ENCODE peak calls at places on chromosomes 4 and X, in six cellular contexts. J, B, L, X, R and F are unnamed samples.

GRCh38 chrX:12349201-12349600 is 210.9 kb downstream of the FRMPD4 start:
- DNase-seq in J (no peak), B (no peak), L (no peak), X (no peak), R (no peak), F (no peak)

GRCh38 chr4:105461221-105462041 is 12.4 kb downstream of the PPA2 start:
- DNase-seq in J (no peak), B (peak), L (no peak), X (no peak), R (no peak), F (no peak)

GRCh38 chr4:24980064-24980690 is 50.6 kb downstream of the LGI2 start:
- DNase-seq in J (peak), B (peak), L (peak), X (peak), R (no peak), F (no peak)

GRCh38 chr4:97139796-97140195 is 1003.5 kb downstream of the STPG2 start:
- DNase-seq in J (no peak), B (no peak), L (no peak), X (no peak), R (no peak), F (no peak)

GRCh38 chr4:41882622-41883347 is 52.4 kb upstream of the TMEM33 start:
- DNase-seq in J (peak), B (no peak), L (no peak), X (no peak), R (no peak), F (no peak)

GRCh38 chr4:106371166-106371565 is 2.6 kb upstream of the GIMD1 start:
- DNase-seq in J (no peak), B (no peak), L (no peak), X (no peak), R (no peak), F (no peak)

GRCh38 chr4:8863759-8864682 is 7.6 kb downstream of the HMX1 start:
- DNase-seq in J (no peak), B (no peak), L (no peak), X (no peak), R (no peak), F (no peak)

GRCh38 chr4:183987987-183988392 is 82.9 kb downstream of the STOX2 start:
- DNase-seq in J (no peak), B (peak), L (peak), X (peak), R (peak), F (peak)

GRCh38 chrX:154800508-154801207 is 4.6 kb downstream of the MPP1 start:
- DNase-seq in J (no peak), B (no peak), L (no peak), X (no peak), R (no peak), F (no peak)

GRCh38 chrX:110015027-110015426 is 12.1 kb downstream of the TMEM164 start:
- DNase-seq in J (no peak), B (no peak), L (no peak), X (no peak), R (no peak), F (no peak)

GRCh38 chr4:78059524-78059889 is 2.4 kb downstream of the FRAS1 start:
- DNase-seq in J (peak), B (peak), L (peak), X (no peak), R (no peak), F (no peak)

GRCh38 chrX:35380808-35381700 is 417.1 kb upstream of the MAGEB16 start:
- DNase-seq in J (peak), B (no peak), L (no peak), X (no peak), R (no peak), F (no peak)

GRCh38 chrX:23554304-23554703 is 113.0 kb upstream of the PRDX4 start:
- DNase-seq in J (peak), B (peak), L (no peak), X (peak), R (no peak), F (no peak)

GRCh38 chrX:143206961-143207360 is 181.2 kb downstream of the SPANXN4 start:
- DNase-seq in J (no peak), B (no peak), L (no peak), X (no peak), R (no peak), F (no peak)

GRCh38 chrX:78753571-78753970 is 6.1 kb downstream of the LPAR4 start:
- DNase-seq in J (no peak), B (no peak), L (no peak), X (no peak), R (no peak), F (no peak)

GRCh38 chr4:211033-211511 is 86.8 kb downstream of the ZNF718 start:
- DNase-seq in J (no peak), B (no peak), L (no peak), X (no peak), R (no peak), F (no peak)

GRCh38 chr4:72467633-72468032 is 101.4 kb downstream of the ADAMTS3 start:
- DNase-seq in J (no peak), B (no peak), L (no peak), X (no peak), R (no peak), F (no peak)

GRCh38 chr4:88737304-88738015 is 39.8 kb upstream of the NAP1L5 start:
- DNase-seq in J (peak), B (peak), L (no peak), X (no peak), R (no peak), F (peak)

GRCh38 chr4:10762541-10762940 is 78.0 kb upstream of the CLNK start:
- DNase-seq in J (peak), B (peak), L (no peak), X (peak), R (no peak), F (no peak)

GRCh38 chrX:102712967-102713677 is 874 bp downstream of the GPRASP2 start:
- DNase-seq in J (peak), B (peak), L (peak), X (no peak), R (no peak), F (no peak)

GRCh38 chr4:123589361-123589760 is 192.8 kb downstream of the SPRY1 start:
- DNase-seq in J (no peak), B (no peak), L (no peak), X (no peak), R (no peak), F (no peak)

GRCh38 chr4:82630079-82630478 is 68.3 kb upstream of the TMEM150C start:
- DNase-seq in J (no peak), B (no peak), L (no peak), X (no peak), R (no peak), F (no peak)

GRCh38 chr4:182555997-182556418 is 312.8 kb downstream of the TENM3 start:
- DNase-seq in J (no peak), B (peak), L (no peak), X (peak), R (no peak), F (no peak)

GRCh38 chrX:71634366-71634765 is 16.1 kb upstream of the CXCR3 start:
- DNase-seq in J (peak), B (no peak), L (no peak), X (no peak), R (no peak), F (no peak)

GRCh38 chrX:103417933-103418332 is 41.6 kb downstream of the BEX3 start:
- DNase-seq in J (no peak), B (no peak), L (no peak), X (no peak), R (no peak), F (no peak)